ENCODE peak calls at places on chromosomes 5 and 9, in six cellular contexts. One of them, this sample, is unnamed.

GRCh38 chr5:131633830-131634229 is 1.2 kb downstream of the RAPGEF6 start:
- DNase-seq in putamen: no peak
- DNase-seq in type B pancreatic cell: no peak
- DNase-seq in activated CD4-positive, alpha-beta memory T cell treated with anti-CD3 and anti-CD28 coated beads, Interleukin-2, amount 10 ng/mL, durations not matched to agents 7 days and 5 days: no peak
- DNase-seq in KG1: no peak
- DNase-seq in fibroblast of lung: no peak
- DNase-seq in this sample: no peak

GRCh38 chr9:32526042-32526706 is at the start of gene RIGI:
- DNase-seq in type B pancreatic cell: peak; percentile 82
- DNase-seq in putamen: peak; percentile 84
- DNase-seq in activated CD4-positive, alpha-beta memory T cell treated with anti-CD3 and anti-CD28 coated beads, Interleukin-2, amount 10 ng/mL, durations not matched to agents 7 days and 5 days: peak; percentile 83
- DNase-seq in fibroblast of lung: peak; percentile 93
- DNase-seq in KG1: peak; percentile 86
- DNase-seq in this sample: peak; percentile 86

GRCh38 chr9:8816361-8816760 is 1016.8 kb upstream of the DMAC1 start:
- DNase-seq in fibroblast of lung: no peak
- DNase-seq in putamen: no peak
- DNase-seq in type B pancreatic cell: no peak
- DNase-seq in activated CD4-positive, alpha-beta memory T cell treated with anti-CD3 and anti-CD28 coated beads, Interleukin-2, amount 10 ng/mL, durations not matched to agents 7 days and 5 days: no peak
- DNase-seq in KG1: no peak
- DNase-seq in this sample: no peak

GRCh38 chr5:58891072-58891970 is 308.4 kb downstream of the RAB3C start:
- DNase-seq in putamen: peak; percentile 53
- DNase-seq in type B pancreatic cell: no peak
- DNase-seq in KG1: peak; percentile 28
- DNase-seq in fibroblast of lung: peak; percentile 83
- DNase-seq in activated CD4-positive, alpha-beta memory T cell treated with anti-CD3 and anti-CD28 coated beads, Interleukin-2, amount 10 ng/mL, durations not matched to agents 7 days and 5 days: peak; percentile 66
- DNase-seq in this sample: peak; percentile 67

GRCh38 chr5:96946381-96946780 is 10.5 kb downstream of the LNPEP start:
- DNase-seq in fibroblast of lung: no peak
- DNase-seq in type B pancreatic cell: no peak
- DNase-seq in putamen: no peak
- DNase-seq in activated CD4-positive, alpha-beta memory T cell treated with anti-CD3 and anti-CD28 coated beads, Interleukin-2, amount 10 ng/mL, durations not matched to agents 7 days and 5 days: no peak
- DNase-seq in KG1: no peak
- DNase-seq in this sample: no peak

GRCh38 chr5:45677524-45677923 is 18.7 kb downstream of the HCN1 start:
- DNase-seq in type B pancreatic cell: no peak
- DNase-seq in activated CD4-positive, alpha-beta memory T cell treated with anti-CD3 and anti-CD28 coated beads, Interleukin-2, amount 10 ng/mL, durations not matched to agents 7 days and 5 days: no peak
- DNase-seq in fibroblast of lung: no peak
- DNase-seq in KG1: no peak
- DNase-seq in putamen: no peak
- DNase-seq in this sample: no peak

GRCh38 chr5:34820593-34820992 is 18.4 kb upstream of the TTC23L start:
- DNase-seq in fibroblast of lung: no peak
- DNase-seq in type B pancreatic cell: no peak
- DNase-seq in putamen: no peak
- DNase-seq in activated CD4-positive, alpha-beta memory T cell treated with anti-CD3 and anti-CD28 coated beads, Interleukin-2, amount 10 ng/mL, durations not matched to agents 7 days and 5 days: no peak
- DNase-seq in KG1: no peak
- DNase-seq in this sample: no peak

GRCh38 chr9:133803028-133803585 is 65.0 kb upstream of the SARDH start:
- DNase-seq in fibroblast of lung: peak; percentile 73
- DNase-seq in activated CD4-positive, alpha-beta memory T cell treated with anti-CD3 and anti-CD28 coated beads, Interleukin-2, amount 10 ng/mL, durations not matched to agents 7 days and 5 days: no peak
- DNase-seq in KG1: no peak
- DNase-seq in putamen: no peak
- DNase-seq in type B pancreatic cell: no peak
- DNase-seq in this sample: no peak

GRCh38 chr5:72154076-72154756 is 46.9 kb downstream of the MAP1B start:
- DNase-seq in activated CD4-positive, alpha-beta memory T cell treated with anti-CD3 and anti-CD28 coated beads, Interleukin-2, amount 10 ng/mL, durations not matched to agents 7 days and 5 days: no peak
- DNase-seq in putamen: no peak
- DNase-seq in KG1: no peak
- DNase-seq in fibroblast of lung: no peak
- DNase-seq in type B pancreatic cell: no peak
- DNase-seq in this sample: no peak

GRCh38 chr5:19986036-19986619 is 1.9 kb downstream of the CDH18 start:
- DNase-seq in type B pancreatic cell: no peak
- DNase-seq in fibroblast of lung: peak; percentile 15
- DNase-seq in putamen: no peak
- DNase-seq in KG1: no peak
- DNase-seq in activated CD4-positive, alpha-beta memory T cell treated with anti-CD3 and anti-CD28 coated beads, Interleukin-2, amount 10 ng/mL, durations not matched to agents 7 days and 5 days: no peak
- DNase-seq in this sample: no peak

GRCh38 chr9:115986508-115986907 is 167.1 kb upstream of the PAPPA start:
- DNase-seq in type B pancreatic cell: no peak
- DNase-seq in putamen: no peak
- DNase-seq in activated CD4-positive, alpha-beta memory T cell treated with anti-CD3 and anti-CD28 coated beads, Interleukin-2, amount 10 ng/mL, durations not matched to agents 7 days and 5 days: no peak
- DNase-seq in fibroblast of lung: no peak
- DNase-seq in KG1: no peak
- DNase-seq in this sample: no peak

GRCh38 chr5:146620663-146621051 is 104.7 kb upstream of the GPR151 start:
- DNase-seq in fibroblast of lung: no peak
- DNase-seq in KG1: no peak
- DNase-seq in type B pancreatic cell: no peak
- DNase-seq in putamen: no peak
- DNase-seq in activated CD4-positive, alpha-beta memory T cell treated with anti-CD3 and anti-CD28 coated beads, Interleukin-2, amount 10 ng/mL, durations not matched to agents 7 days and 5 days: no peak
- DNase-seq in this sample: no peak